ENCODE peak calls at places on chromosomes 5 and 9, in four cellular contexts. One of them, this sample, is unnamed.
A peak's percentile ranks its signal among the peaks of the same experiment; 100 is the strongest.

GRCh38 chr5:93070938-93071337 is 510.1 kb downstream of the NR2F1-AS1 start:
- DNase-seq in ascending aorta: no peak
- DNase-seq in fibroblast of lung: peak; percentile 24
- DNase-seq in heart left ventricle: no peak
- DNase-seq in this sample: no peak

GRCh38 chr9:81103597-81104471 is 585.5 kb downstream of the TLE1 start:
- DNase-seq in fibroblast of lung: peak; percentile 28
- DNase-seq in ascending aorta: no peak
- DNase-seq in heart left ventricle: no peak
- DNase-seq in this sample: no peak

GRCh38 chr5:38994329-38994927 is 79.8 kb downstream of the RICTOR start:
- DNase-seq in fibroblast of lung: peak; percentile 84
- DNase-seq in ascending aorta: no peak
- DNase-seq in heart left ventricle: no peak
- DNase-seq in this sample: no peak

GRCh38 chr9:110671849-110672248 is 3.3 kb downstream of the MUSK start:
- DNase-seq in heart left ventricle: no peak
- DNase-seq in fibroblast of lung: no peak
- DNase-seq in ascending aorta: no peak
- DNase-seq in this sample: no peak

GRCh38 chr9:137434498-137435380 is 6.4 kb downstream of the ENTPD8 start:
- DNase-seq in fibroblast of lung: no peak
- DNase-seq in ascending aorta: no peak
- DNase-seq in heart left ventricle: peak; percentile 25
- DNase-seq in this sample: no peak

GRCh38 chr5:115309751-115310370 is 13.4 kb upstream of the CCDC112 start:
- DNase-seq in ascending aorta: no peak
- DNase-seq in heart left ventricle: no peak
- DNase-seq in fibroblast of lung: peak; percentile 68
- DNase-seq in this sample: no peak

GRCh38 chr5:39231705-39232525 is 12.6 kb upstream of the FYB1 start:
- DNase-seq in heart left ventricle: no peak
- DNase-seq in fibroblast of lung: peak; percentile 11
- DNase-seq in ascending aorta: no peak
- DNase-seq in this sample: no peak

GRCh38 chr5:36161317-36161716 is 9.4 kb downstream of the SKP2 start:
- DNase-seq in heart left ventricle: no peak
- DNase-seq in ascending aorta: no peak
- DNase-seq in fibroblast of lung: no peak
- DNase-seq in this sample: no peak

GRCh38 chr9:138105561-138106505 is 228.3 kb downstream of the CACNA1B start:
- DNase-seq in fibroblast of lung: no peak
- DNase-seq in heart left ventricle: no peak
- DNase-seq in ascending aorta: no peak
- DNase-seq in this sample: no peak

GRCh38 chr5:169265888-169266287 is 35.1 kb downstream of the SLIT3 start:
- DNase-seq in fibroblast of lung: peak; percentile 11
- DNase-seq in ascending aorta: no peak
- DNase-seq in heart left ventricle: no peak
- DNase-seq in this sample: no peak

GRCh38 chr9:14775917-14776316 is 53.4 kb upstream of the CER1 start:
- DNase-seq in heart left ventricle: no peak
- DNase-seq in ascending aorta: no peak
- DNase-seq in fibroblast of lung: no peak
- DNase-seq in this sample: no peak

GRCh38 chr9:123036886-123037540 is 3.5 kb downstream of the GPR21 start:
- DNase-seq in ascending aorta: no peak
- DNase-seq in fibroblast of lung: peak; percentile 43
- DNase-seq in heart left ventricle: no peak
- DNase-seq in this sample: no peak

GRCh38 chr5:81147970-81148571 is 85.1 kb upstream of the CKMT2 start:
- DNase-seq in ascending aorta: no peak
- DNase-seq in heart left ventricle: no peak
- DNase-seq in fibroblast of lung: no peak
- DNase-seq in this sample: no peak

GRCh38 chr9:32589083-32589713 is 16.2 kb upstream of the NDUFB6 start:
- DNase-seq in fibroblast of lung: peak; percentile 62
- DNase-seq in ascending aorta: no peak
- DNase-seq in heart left ventricle: no peak
- DNase-seq in this sample: no peak

GRCh38 chr5:132491368-132492364 is 1.1 kb upstream of the IRF1 start:
- DNase-seq in fibroblast of lung: no peak
- DNase-seq in ascending aorta: peak; percentile 68
- DNase-seq in heart left ventricle: no peak
- DNase-seq in this sample: no peak

GRCh38 chr5:80503641-80504040 is 15.7 kb downstream of the FAM151B start:
- DNase-seq in ascending aorta: no peak
- DNase-seq in fibroblast of lung: no peak
- DNase-seq in heart left ventricle: no peak
- DNase-seq in this sample: no peak

GRCh38 chr9:116589392-116590354 is 97.4 kb upstream of the TRIM32 start:
- DNase-seq in fibroblast of lung: peak; percentile 67
- DNase-seq in ascending aorta: no peak
- DNase-seq in heart left ventricle: no peak
- DNase-seq in this sample: no peak

GRCh38 chr9:131492070-131492469 is 10.6 kb upstream of the POMT1 start:
- DNase-seq in ascending aorta: no peak
- DNase-seq in heart left ventricle: no peak
- DNase-seq in fibroblast of lung: no peak
- DNase-seq in this sample: no peak

GRCh38 chr5:14675865-14676300 is 11.4 kb downstream of the OTULIN start:
- DNase-seq in heart left ventricle: no peak
- DNase-seq in fibroblast of lung: peak; percentile 20
- DNase-seq in ascending aorta: no peak
- DNase-seq in this sample: no peak

GRCh38 chr5:16550316-16550952 is 66.4 kb downstream of the RETREG1 start:
- DNase-seq in ascending aorta: no peak
- DNase-seq in heart left ventricle: no peak
- DNase-seq in fibroblast of lung: peak; percentile 53
- DNase-seq in this sample: no peak

GRCh38 chr9:13744233-13744954 is 464.9 kb upstream of the MPDZ start:
- DNase-seq in ascending aorta: no peak
- DNase-seq in heart left ventricle: no peak
- DNase-seq in fibroblast of lung: no peak
- DNase-seq in this sample: no peak

GRCh38 chr5:144139586-144139985 is 30.9 kb downstream of the YIPF5 start:
- DNase-seq in ascending aorta: no peak
- DNase-seq in heart left ventricle: no peak
- DNase-seq in fibroblast of lung: peak; percentile 40
- DNase-seq in this sample: no peak

GRCh38 chr5:157761690-157762611 is 18.4 kb downstream of the LSM11 start:
- DNase-seq in heart left ventricle: no peak
- DNase-seq in fibroblast of lung: peak; percentile 77
- DNase-seq in ascending aorta: no peak
- DNase-seq in this sample: no peak

GRCh38 chr5:67350600-67351315 is 154.2 kb upstream of the CD180 start:
- DNase-seq in heart left ventricle: no peak
- DNase-seq in ascending aorta: no peak
- DNase-seq in fibroblast of lung: peak; percentile 53
- DNase-seq in this sample: no peak

GRCh38 chr9:112081918-112082729 is 93.0 kb downstream of the SUSD1 start:
- DNase-seq in fibroblast of lung: peak; percentile 67
- DNase-seq in heart left ventricle: no peak
- DNase-seq in ascending aorta: no peak
- DNase-seq in this sample: no peak

GRCh38 chr5:88245893-88246244 is 22.8 kb downstream of the TMEM161B start:
- DNase-seq in ascending aorta: no peak
- DNase-seq in heart left ventricle: no peak
- DNase-seq in fibroblast of lung: no peak
- DNase-seq in this sample: no peak

GRCh38 chr5:163938595-163938994 is 433.2 kb downstream of the MAT2B start:
- DNase-seq in fibroblast of lung: peak; percentile 64
- DNase-seq in heart left ventricle: no peak
- DNase-seq in ascending aorta: no peak
- DNase-seq in this sample: no peak

GRCh38 chr9:134634667-134635230 is 6.9 kb upstream of the COL5A1 start:
- DNase-seq in heart left ventricle: peak; percentile 1
- DNase-seq in ascending aorta: peak; percentile 42
- DNase-seq in fibroblast of lung: no peak
- DNase-seq in this sample: no peak

GRCh38 chr9:134637241-134637640 is 4.4 kb upstream of the COL5A1 start:
- DNase-seq in ascending aorta: no peak
- DNase-seq in heart left ventricle: peak; percentile 16
- DNase-seq in fibroblast of lung: peak; percentile 69
- DNase-seq in this sample: no peak

GRCh38 chr9:134637696-134638502 is 3.7 kb upstream of the COL5A1 start:
- DNase-seq in fibroblast of lung: no peak
- DNase-seq in heart left ventricle: no peak
- DNase-seq in ascending aorta: no peak
- DNase-seq in this sample: no peak

GRCh38 chr9:134635431-134636141 is 6.0 kb upstream of the COL5A1 start:
- DNase-seq in fibroblast of lung: no peak
- DNase-seq in heart left ventricle: peak; percentile 23
- DNase-seq in ascending aorta: peak; percentile 50
- DNase-seq in this sample: no peak

GRCh38 chr9:134636142-134636507 is 5.5 kb upstream of the COL5A1 start:
- DNase-seq in heart left ventricle: peak; percentile 11
- DNase-seq in fibroblast of lung: no peak
- DNase-seq in ascending aorta: no peak
- DNase-seq in this sample: no peak
- H3K27me3 ChIP-seq in heart left ventricle: no peaks in the 10 kb centered on the region
- H3K27me3 ChIP-seq in fibroblast of lung: no peaks in the 10 kb centered on the region
- H3K27me3 ChIP-seq in ascending aorta: no peaks in the 10 kb centered on the region
- H3K27me3 ChIP-seq in this sample: peaks cover 39% of the 10 kb centered on the region

DNA sequence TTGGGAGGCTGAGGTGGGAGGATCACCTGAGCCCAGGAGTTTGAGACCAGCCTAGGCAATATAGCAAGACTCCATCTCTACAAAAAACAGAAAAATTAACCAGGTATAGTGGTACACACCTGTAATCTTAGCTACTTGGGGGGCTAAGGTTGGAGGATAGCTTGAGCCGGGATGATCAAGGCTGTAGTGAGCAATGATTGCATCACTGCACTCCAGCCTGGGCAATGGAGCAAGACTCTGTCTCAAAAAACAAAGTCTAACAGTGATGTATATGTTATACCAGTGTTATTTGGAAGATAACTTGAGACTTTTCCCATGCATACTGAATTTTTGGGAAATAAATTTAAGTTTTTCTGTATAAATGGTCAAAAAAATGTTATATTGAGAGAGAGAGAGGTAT is 146.3 kb downstream of the ZCCHC7 start:
- DNase-seq in heart left ventricle: no peak
- DNase-seq in fibroblast of lung: no peak
- DNase-seq in ascending aorta: no peak
- DNase-seq in this sample: no peak
- H3K36me3 ChIP-seq in heart left ventricle: no peaks in the 10 kb centered on the region
- H3K36me3 ChIP-seq in fibroblast of lung: no peaks in the 10 kb centered on the region
- H3K36me3 ChIP-seq in ascending aorta: no peaks in the 10 kb centered on the region
- H3K36me3 ChIP-seq in this sample: no peaks in the 10 kb centered on the region

GRCh38 chr5:150623878-150624216 is 16.6 kb upstream of the SYNPO start:
- DNase-seq in ascending aorta: no peak
- DNase-seq in fibroblast of lung: no peak
- DNase-seq in heart left ventricle: no peak
- DNase-seq in this sample: no peak

GRCh38 chr5:150624334-150625163 is 15.9 kb upstream of the SYNPO start:
- DNase-seq in heart left ventricle: peak; percentile 73
- DNase-seq in fibroblast of lung: no peak
- DNase-seq in ascending aorta: no peak
- DNase-seq in this sample: no peak

GRCh38 chr5:150623152-150623877 is 17.1 kb upstream of the SYNPO start:
- DNase-seq in heart left ventricle: no peak
- DNase-seq in ascending aorta: no peak
- DNase-seq in fibroblast of lung: no peak
- DNase-seq in this sample: no peak

GRCh38 chr5:150621301-150621700 is 19.2 kb upstream of the SYNPO start:
- DNase-seq in ascending aorta: no peak
- DNase-seq in fibroblast of lung: no peak
- DNase-seq in heart left ventricle: no peak
- DNase-seq in this sample: no peak

GRCh38 chr5:150622157-150622556 is 18.3 kb upstream of the SYNPO start:
- DNase-seq in heart left ventricle: no peak
- DNase-seq in fibroblast of lung: no peak
- DNase-seq in ascending aorta: no peak
- DNase-seq in this sample: no peak
- H3K4me1 ChIP-seq in heart left ventricle: peaks cover 49% of the 10 kb centered on the region
- H3K4me1 ChIP-seq in fibroblast of lung: peaks cover 26% of the 10 kb centered on the region
- H3K4me1 ChIP-seq in ascending aorta: peaks cover 24% of the 10 kb centered on the region
- H3K4me1 ChIP-seq in this sample: peaks cover 52% of the 10 kb centered on the region

GRCh38 chr5:1004598-1005361 is 3.8 kb upstream of the NKD2 start:
- DNase-seq in heart left ventricle: peak; percentile 88
- DNase-seq in fibroblast of lung: no peak
- DNase-seq in ascending aorta: peak; percentile 77
- DNase-seq in this sample: no peak
- H3K27me3 ChIP-seq in heart left ventricle: peaks cover 8% of the 10 kb centered on the region
- H3K27me3 ChIP-seq in fibroblast of lung: peaks cover 26% of the 10 kb centered on the region
- H3K27me3 ChIP-seq in ascending aorta: peaks cover 16% of the 10 kb centered on the region
- H3K27me3 ChIP-seq in this sample: no peaks in the 10 kb centered on the region

DNA sequence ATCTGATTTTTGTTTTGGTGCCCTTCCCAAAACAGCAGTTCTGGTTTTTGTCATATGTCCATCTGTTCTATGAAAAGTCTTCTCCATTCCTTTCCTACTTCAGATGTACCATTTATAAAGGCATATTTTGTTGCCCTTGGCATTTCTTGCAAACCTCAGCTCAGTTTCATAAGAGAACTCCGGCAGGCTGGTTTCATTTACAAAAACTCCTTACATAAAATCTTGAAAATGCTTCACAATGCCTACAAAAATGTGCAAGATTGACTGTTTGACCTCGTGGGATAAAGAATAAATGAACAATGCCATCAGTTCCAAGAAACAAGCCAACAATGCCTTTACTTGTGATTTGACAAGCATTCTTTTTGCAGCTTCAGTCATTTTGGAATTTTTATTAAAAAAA is 39.1 kb upstream of the CTNNAL1 start:
- DNase-seq in fibroblast of lung: no peak
- DNase-seq in ascending aorta: no peak
- DNase-seq in heart left ventricle: no peak
- DNase-seq in this sample: no peak
- H3K36me3 ChIP-seq in fibroblast of lung: peaks cover 6% of the 10 kb centered on the region
- H3K36me3 ChIP-seq in ascending aorta: peaks cover 41% of the 10 kb centered on the region
- H3K36me3 ChIP-seq in heart left ventricle: peaks cover 96% of the 10 kb centered on the region
- H3K36me3 ChIP-seq in this sample: no peaks in the 10 kb centered on the region